ENCODE peak calls at places on chromosomes 3 and 15, in nine cellular contexts. N is skeletal muscle cell; G is astrocyte of the spinal cord; S is CD4-positive, CD25-positive, alpha-beta regulatory T cell; P is uterus; I is tibial nerve; A is adrenal gland; U is dorsolateral prefrontal cortex; T is K562. Y is an unnamed sample.

GRCh38 chr3:46612324-46612723 is at the start of gene FAM240A:
- DNase-seq in P (no peak), S (no peak), U (peak), G (peak), I (no peak), T (no peak), A (no peak), N (no peak), Y (no peak)

GRCh38 chr3:191356586-191357439 is 26.5 kb upstream of the UTS2B start:
- DNase-seq in P (no peak), N (peak), S (no peak), A (no peak), I (no peak), U (no peak), T (no peak), G (peak), Y (no peak)

GRCh38 chr3:151171145-151171544 is 31.9 kb downstream of the GPR171 start:
- DNase-seq in U (no peak), S (peak), G (peak), A (peak), N (no peak), I (no peak), T (no peak), P (no peak), Y (no peak)

GRCh38 chr3:188739547-188739946 is 432.2 kb upstream of the TPRG1 start:
- DNase-seq in G (no peak), N (no peak), U (no peak), S (no peak), T (no peak), I (no peak), A (no peak), P (no peak), Y (no peak)

GRCh38 chr3:190877925-190878324 is 15.4 kb upstream of the GMNC start:
- DNase-seq in T (peak), U (no peak), I (no peak), A (no peak), S (no peak), N (no peak), G (no peak), P (no peak), Y (peak)

GRCh38 chr3:146498002-146498736 is 28.8 kb upstream of the PLSCR2 start:
- DNase-seq in P (no peak), U (no peak), I (no peak), S (peak), A (no peak), T (no peak), G (no peak), N (no peak), Y (no peak)

GRCh38 chr3:156803949-156804741 is 22.0 kb upstream of the LEKR1 start:
- DNase-seq in U (no peak), P (no peak), S (no peak), N (no peak), A (no peak), G (no peak), I (no peak), T (no peak), Y (no peak)

GRCh38 chr3:42702982-42703694 is 540 bp upstream of the HHATL start:
- DNase-seq in S (no peak), U (no peak), T (no peak), N (no peak), I (no peak), A (no peak), P (no peak), G (no peak), Y (no peak)

GRCh38 chr3:26964836-26965235 is 342.3 kb downstream of the LRRC3B start:
- DNase-seq in P (no peak), T (no peak), U (no peak), N (no peak), S (no peak), A (no peak), G (no peak), I (no peak), Y (no peak)

GRCh38 chr15:40069178-40070165 is 30.5 kb upstream of the SRP14 start:
- DNase-seq in S (no peak), P (peak), G (peak), A (peak), I (peak), U (peak), T (no peak), N (no peak), Y (peak)

GRCh38 chr3:125480656-125481374 is 39.2 kb downstream of the SNX4 start:
- DNase-seq in A (no peak), P (no peak), T (no peak), N (peak), G (no peak), U (no peak), S (no peak), I (no peak), Y (no peak)

GRCh38 chr15:69686626-69687025 is 234.0 kb downstream of the RPLP1 start:
- DNase-seq in U (no peak), G (no peak), P (no peak), N (no peak), T (no peak), A (no peak), I (no peak), S (no peak), Y (no peak)

GRCh38 chr3:115165266-115165665 is 18.2 kb upstream of the ZBTB20 start:
- DNase-seq in P (no peak), S (peak), G (no peak), T (no peak), U (no peak), I (no peak), A (no peak), N (no peak), Y (no peak)

GRCh38 chr3:175073209-175073905 is 214.2 kb downstream of the NAALADL2 start:
- DNase-seq in A (no peak), U (no peak), P (no peak), G (peak), N (no peak), T (no peak), I (no peak), S (no peak), Y (no peak)

GRCh38 chr3:69683076-69683806 is 56.0 kb upstream of the MITF start:
- DNase-seq in I (no peak), S (no peak), T (no peak), U (no peak), A (no peak), P (no peak), G (no peak), N (no peak), Y (no peak)

GRCh38 chr15:51333571-51333970 is 4.8 kb downstream of the CYP19A1 start:
- DNase-seq in P (no peak), N (no peak), T (no peak), A (no peak), I (no peak), G (no peak), U (no peak), S (no peak), Y (no peak)

GRCh38 chr3:131596884-131597283 is 94.1 kb upstream of the MRPL3 start:
- DNase-seq in T (no peak), I (no peak), G (no peak), U (no peak), S (no peak), N (no peak), A (no peak), P (no peak), Y (no peak)
- H3K4me3 ChIP-seq in T (no peak), I (no peak), G (no peak), U (no peak), S (no peak), N (no peak), A (no peak), P (no peak), Y (no peak)

GRCh38 chr3:100525753-100526612 is 33.6 kb downstream of the TMEM45A start:
- DNase-seq in G (peak), A (no peak), U (no peak), T (no peak), P (peak), S (no peak), I (peak), N (peak), Y (no peak)
- H3K4me3 ChIP-seq in G (peak), A (no peak), U (no peak), T (no peak), P (no peak), S (no peak), I (no peak), N (no peak), Y (no peak)

GRCh38 chr3:107143206-107143605 is 234.0 kb upstream of the CCDC54 start:
- DNase-seq in T (no peak), N (peak), U (no peak), P (no peak), S (no peak), I (no peak), G (no peak), A (no peak), Y (no peak)
- H3K4me3 ChIP-seq in T (no peak), N (no peak), U (no peak), P (no peak), S (no peak), I (no peak), G (no peak), A (no peak), Y (no peak)

DNA sequence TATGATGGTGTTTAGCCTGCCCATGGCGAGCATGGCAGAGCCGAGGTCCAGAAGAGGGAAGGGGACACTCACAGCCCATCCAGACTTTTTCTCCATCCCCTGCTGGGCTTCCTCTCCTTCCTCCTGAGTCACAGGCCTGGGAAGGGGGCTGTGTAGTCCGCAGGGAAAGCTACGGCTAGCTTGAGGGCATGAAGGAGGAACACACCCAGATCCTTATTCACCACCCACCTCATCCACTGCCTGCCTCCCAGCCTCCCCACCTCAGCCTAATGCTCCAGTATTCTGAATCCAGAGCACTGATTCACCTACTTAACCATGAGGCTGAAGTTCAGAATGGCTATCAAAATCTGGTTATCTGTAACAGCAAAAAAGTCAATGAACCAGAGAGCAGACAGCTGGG is 97.8 kb downstream of the OXNAD1 start:
- DNase-seq in G (peak), N (no peak), P (no peak), U (no peak), A (no peak), I (no peak), T (no peak), S (no peak), Y (no peak)
- H3K4me3 ChIP-seq in G (no peak), N (no peak), P (no peak), U (no peak), A (no peak), I (no peak), T (no peak), S (no peak), Y (no peak)

DNA sequence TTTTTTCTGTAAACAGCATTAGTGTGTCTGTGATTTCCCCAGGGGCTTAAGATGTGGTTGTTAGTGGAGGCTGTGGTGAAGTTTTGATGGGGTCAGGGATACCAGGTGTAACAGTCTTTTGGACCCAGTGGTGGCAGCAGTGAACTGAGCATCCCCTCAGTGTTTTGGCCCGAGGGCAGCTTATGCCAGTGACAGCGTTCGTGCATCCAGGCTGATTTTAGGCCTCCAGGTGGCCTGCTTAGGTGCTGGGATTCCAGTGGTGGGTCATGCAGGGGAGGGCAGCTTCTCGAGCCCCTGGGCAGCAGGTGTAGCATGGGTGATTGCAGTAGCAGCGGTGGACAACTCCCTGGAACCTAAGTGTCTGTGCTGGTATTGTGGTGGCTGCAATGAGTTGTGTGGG is 29.2 kb downstream of the STT3B start:
- DNase-seq in I (no peak), U (no peak), T (no peak), A (no peak), S (no peak), G (no peak), N (no peak), P (no peak), Y (no peak)
- H3K4me3 ChIP-seq in I (no peak), U (no peak), T (no peak), A (no peak), S (no peak), G (no peak), N (no peak), P (no peak), Y (no peak)

GRCh38 chr15:91435108-91435507 is 335.1 kb downstream of the SV2B start:
- DNase-seq in T (no peak), I (no peak), S (no peak), G (no peak), U (no peak), P (no peak), A (no peak), N (no peak), Y (no peak)

GRCh38 chr15:91429973-91430372 is 329.9 kb downstream of the SV2B start:
- DNase-seq in I (no peak), G (no peak), A (no peak), S (no peak), P (no peak), U (no peak), T (no peak), N (no peak), Y (no peak)

GRCh38 chr15:91426412-91426811 is 326.4 kb downstream of the SV2B start:
- DNase-seq in T (no peak), G (no peak), I (no peak), U (no peak), A (no peak), N (no peak), P (no peak), S (no peak), Y (no peak)

DNA sequence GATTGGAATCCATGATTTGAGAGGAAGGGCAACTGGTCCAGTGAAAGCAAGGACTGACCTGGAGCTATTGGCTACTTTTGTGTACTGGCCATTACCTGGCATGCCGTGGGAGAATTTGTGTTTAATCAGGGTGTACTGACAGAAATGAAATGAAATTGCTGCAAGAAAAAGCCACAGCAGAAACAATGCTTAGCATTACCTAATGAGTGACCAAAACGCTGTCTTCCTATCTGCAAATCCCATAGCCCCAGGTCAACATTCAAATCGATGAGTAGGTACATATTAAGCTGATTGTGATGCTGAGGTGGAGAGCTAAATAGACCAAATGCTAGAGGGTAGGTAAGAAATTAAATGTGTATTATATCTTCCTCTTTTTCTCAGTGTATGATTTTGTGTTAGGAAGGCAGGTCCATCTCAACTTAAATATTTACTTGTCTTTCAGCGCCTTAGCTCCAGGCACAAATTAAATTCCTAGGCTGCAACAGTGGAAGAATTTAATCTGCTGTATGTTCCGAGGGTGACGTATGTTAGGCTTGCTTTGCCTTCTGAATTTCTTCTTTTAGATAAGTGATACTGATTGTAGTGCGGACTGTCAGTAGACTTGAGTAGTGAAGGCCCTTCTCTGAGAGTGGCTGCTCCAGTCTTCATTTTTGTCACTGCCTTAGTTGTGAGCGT is 331.1 kb downstream of the SV2B start:
- DNase-seq in A (no peak), S (no peak), N (no peak), G (no peak), P (no peak), I (no peak), U (no peak), T (no peak), Y (no peak)
- H3K4me3 ChIP-seq in A (no peak), S (no peak), N (no peak), G (no peak), P (no peak), I (no peak), U (no peak), T (no peak), Y (no peak)

DNA sequence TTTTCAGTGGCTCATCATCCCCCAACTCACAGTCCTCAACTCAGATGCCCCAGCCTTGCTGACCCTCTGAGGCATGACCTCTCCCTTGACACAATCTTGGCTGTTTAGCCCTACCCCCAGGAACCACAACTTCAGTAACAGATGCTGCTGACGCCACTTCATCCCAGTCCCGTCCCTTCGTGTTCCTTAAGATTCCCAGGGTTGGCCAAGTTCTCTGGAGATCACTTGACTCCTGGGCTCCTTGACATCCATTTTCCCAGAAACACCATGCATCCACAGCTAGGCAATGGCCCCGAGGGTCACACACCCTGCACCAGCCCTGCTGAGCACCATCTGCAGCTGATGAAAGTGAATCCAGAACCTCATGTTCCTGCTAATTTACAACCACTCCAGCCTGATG is 6.9 kb downstream of the RTP2 start:
- DNase-seq in G (no peak), N (no peak), I (no peak), P (no peak), T (no peak), S (no peak), U (no peak), A (no peak), Y (no peak)
- H3K4me3 ChIP-seq in G (no peak), N (no peak), I (no peak), P (no peak), T (no peak), S (no peak), U (no peak), A (no peak), Y (no peak)

DNA sequence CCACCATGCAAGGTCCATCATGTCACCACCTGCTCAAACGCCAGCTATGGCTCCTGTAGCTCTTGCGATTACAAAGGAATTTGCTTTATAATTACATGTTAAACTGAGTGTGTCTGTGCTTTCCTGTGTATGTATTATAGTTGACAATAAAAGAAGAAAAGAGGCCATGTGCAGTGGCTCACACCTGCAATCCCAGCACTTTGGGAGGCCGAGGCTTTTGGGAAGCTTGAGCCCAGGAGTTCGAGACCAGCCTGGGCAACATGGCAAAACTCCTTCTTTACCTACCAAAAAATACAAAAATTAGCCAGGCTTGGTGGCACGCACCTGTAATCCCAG is 27.0 kb downstream of the ATRIP start:
- DNase-seq in U (no peak), N (no peak), P (no peak), G (no peak), I (no peak), A (no peak), S (no peak), T (no peak), Y (no peak)
- H3K4me3 ChIP-seq in U (peak), N (no peak), P (no peak), G (no peak), I (no peak), A (no peak), S (peak), T (no peak), Y (peak)

DNA sequence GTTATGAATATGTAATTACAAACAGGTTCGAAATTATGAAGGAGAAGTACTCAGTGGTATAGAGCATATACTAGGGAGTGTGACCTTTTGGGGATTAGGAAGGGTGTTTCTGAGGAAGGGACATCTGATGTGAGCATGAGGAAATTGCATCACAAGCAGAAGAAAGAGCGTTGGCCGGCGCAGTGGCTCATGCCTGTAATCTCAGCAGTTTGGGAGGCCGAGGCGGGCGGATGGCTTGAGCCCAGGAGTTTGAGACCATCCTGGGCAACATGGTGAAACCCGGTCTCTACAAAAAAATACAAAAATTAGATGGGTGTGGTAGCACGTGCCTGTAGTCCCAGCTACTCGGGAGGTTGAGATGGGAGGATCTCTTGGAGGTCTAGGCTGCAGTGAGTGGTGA is 6.9 kb downstream of the CMTM7 start:
- DNase-seq in S (no peak), A (peak), T (no peak), I (no peak), U (no peak), G (no peak), N (no peak), P (no peak), Y (no peak)
- H3K4me3 ChIP-seq in S (peak), A (no peak), T (no peak), I (no peak), U (no peak), G (no peak), N (no peak), P (no peak), Y (no peak)

DNA sequence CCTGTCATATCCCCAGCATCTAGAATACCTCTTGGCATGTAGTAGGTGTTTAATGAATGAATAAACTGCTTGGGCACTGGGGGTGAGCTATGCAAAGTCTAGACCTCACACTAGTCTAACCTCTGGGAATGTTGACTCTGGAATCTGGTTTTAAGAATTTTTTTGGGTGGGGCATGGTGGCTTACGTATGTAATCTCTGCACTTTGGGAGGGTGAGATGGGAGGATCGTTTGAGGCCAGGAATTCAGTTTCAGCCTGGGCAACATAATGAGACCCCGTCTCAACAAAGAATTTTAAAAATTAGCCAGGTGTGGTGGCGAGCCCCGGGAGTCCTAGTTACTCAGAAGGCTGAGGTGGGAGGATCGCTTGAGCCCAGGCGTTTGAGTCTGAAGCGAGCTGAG is 146.3 kb upstream of the RGMA start:
- DNase-seq in A (no peak), T (no peak), N (no peak), U (no peak), P (no peak), G (no peak), I (no peak), S (no peak), Y (no peak)
- H3K4me3 ChIP-seq in A (no peak), T (no peak), N (no peak), U (no peak), P (no peak), G (no peak), I (no peak), S (no peak), Y (no peak)

Y was measured in Karpas-422.